ENCODE peak calls at places on chromosomes 4 and X, in ten cellular contexts. One of them, this sample, is unnamed.

GRCh38 chrX:72057331-72057730 is 74.4 kb downstream of the RTL5 start:
- DNase-seq in A172: no peak
- DNase-seq in right atrium auricular region: no peak
- DNase-seq in astrocyte of the spinal cord: no peak
- DNase-seq in effector memory CD8-positive, alpha-beta T cell: no peak
- DNase-seq in CD4-positive, alpha-beta memory T cell: no peak
- DNase-seq in NCI-H460: no peak
- DNase-seq in RKO: no peak
- DNase-seq in neural crest cell: no peak
- DNase-seq in GM20000: no peak
- DNase-seq in this sample: no peak

GRCh38 chr4:40719008-40719623 is 30.6 kb upstream of the NSUN7 start:
- DNase-seq in effector memory CD8-positive, alpha-beta T cell: no peak
- DNase-seq in NCI-H460: peak; percentile 72
- DNase-seq in A172: peak; percentile 38
- DNase-seq in CD4-positive, alpha-beta memory T cell: no peak
- DNase-seq in RKO: peak; percentile 59
- DNase-seq in astrocyte of the spinal cord: peak; percentile 56
- DNase-seq in GM20000: peak; percentile 66
- DNase-seq in neural crest cell: no peak
- DNase-seq in right atrium auricular region: no peak
- DNase-seq in this sample: peak; percentile 70

GRCh38 chrX:130539721-130540321 is 138.0 kb downstream of the RBMX2 start:
- DNase-seq in astrocyte of the spinal cord: peak; percentile 52
- DNase-seq in RKO: peak; percentile 62
- DNase-seq in A172: peak; percentile 0
- DNase-seq in neural crest cell: peak; percentile 57
- DNase-seq in effector memory CD8-positive, alpha-beta T cell: peak; percentile 2
- DNase-seq in GM20000: peak; percentile 52
- DNase-seq in NCI-H460: peak; percentile 45
- DNase-seq in right atrium auricular region: no peak
- DNase-seq in CD4-positive, alpha-beta memory T cell: no peak
- DNase-seq in this sample: peak; percentile 48

GRCh38 chr4:38368612-38369011 is 295.4 kb upstream of the KLF3 start:
- DNase-seq in CD4-positive, alpha-beta memory T cell: no peak
- DNase-seq in astrocyte of the spinal cord: peak; percentile 82
- DNase-seq in effector memory CD8-positive, alpha-beta T cell: no peak
- DNase-seq in NCI-H460: no peak
- DNase-seq in right atrium auricular region: no peak
- DNase-seq in A172: peak; percentile 57
- DNase-seq in RKO: peak; percentile 39
- DNase-seq in neural crest cell: no peak
- DNase-seq in GM20000: no peak
- DNase-seq in this sample: no peak

GRCh38 chr4:5048721-5049120 is 2.6 kb upstream of the STK32B start:
- DNase-seq in NCI-H460: no peak
- DNase-seq in effector memory CD8-positive, alpha-beta T cell: no peak
- DNase-seq in astrocyte of the spinal cord: no peak
- DNase-seq in RKO: no peak
- DNase-seq in GM20000: no peak
- DNase-seq in CD4-positive, alpha-beta memory T cell: no peak
- DNase-seq in A172: no peak
- DNase-seq in right atrium auricular region: no peak
- DNase-seq in neural crest cell: no peak
- DNase-seq in this sample: no peak

GRCh38 chr4:52244103-52244772 is 193.1 kb downstream of the SPATA18 start:
- DNase-seq in right atrium auricular region: no peak
- DNase-seq in CD4-positive, alpha-beta memory T cell: no peak
- DNase-seq in NCI-H460: no peak
- DNase-seq in astrocyte of the spinal cord: no peak
- DNase-seq in GM20000: no peak
- DNase-seq in A172: no peak
- DNase-seq in neural crest cell: no peak
- DNase-seq in effector memory CD8-positive, alpha-beta T cell: no peak
- DNase-seq in RKO: no peak
- DNase-seq in this sample: no peak

GRCh38 chr4:98851806-98852205 is 77.1 kb downstream of the EIF4E start:
- DNase-seq in NCI-H460: peak; percentile 1
- DNase-seq in CD4-positive, alpha-beta memory T cell: no peak
- DNase-seq in GM20000: no peak
- DNase-seq in A172: peak; percentile 36
- DNase-seq in right atrium auricular region: no peak
- DNase-seq in effector memory CD8-positive, alpha-beta T cell: no peak
- DNase-seq in neural crest cell: no peak
- DNase-seq in astrocyte of the spinal cord: peak; percentile 20
- DNase-seq in RKO: no peak
- DNase-seq in this sample: no peak

GRCh38 chrX:29155286-29155685 is 568.0 kb downstream of the IL1RAPL1 start:
- DNase-seq in neural crest cell: no peak
- DNase-seq in astrocyte of the spinal cord: no peak
- DNase-seq in RKO: no peak
- DNase-seq in effector memory CD8-positive, alpha-beta T cell: no peak
- DNase-seq in CD4-positive, alpha-beta memory T cell: no peak
- DNase-seq in GM20000: no peak
- DNase-seq in NCI-H460: no peak
- DNase-seq in A172: no peak
- DNase-seq in right atrium auricular region: no peak
- DNase-seq in this sample: no peak

GRCh38 chr4:62517721-62518120 is 1317.6 kb downstream of the ADGRL3 start:
- DNase-seq in RKO: no peak
- DNase-seq in NCI-H460: no peak
- DNase-seq in A172: no peak
- DNase-seq in CD4-positive, alpha-beta memory T cell: no peak
- DNase-seq in GM20000: no peak
- DNase-seq in right atrium auricular region: no peak
- DNase-seq in astrocyte of the spinal cord: peak; percentile 22
- DNase-seq in effector memory CD8-positive, alpha-beta T cell: no peak
- DNase-seq in neural crest cell: no peak
- DNase-seq in this sample: no peak

GRCh38 chr4:56787380-56787779 is 34.1 kb downstream of the SPINK2 start:
- DNase-seq in GM20000: no peak
- DNase-seq in NCI-H460: no peak
- DNase-seq in right atrium auricular region: no peak
- DNase-seq in RKO: no peak
- DNase-seq in astrocyte of the spinal cord: no peak
- DNase-seq in CD4-positive, alpha-beta memory T cell: no peak
- DNase-seq in neural crest cell: no peak
- DNase-seq in A172: no peak
- DNase-seq in effector memory CD8-positive, alpha-beta T cell: no peak
- DNase-seq in this sample: no peak

GRCh38 chr4:89111833-89112563 is 665 bp downstream of the TIGD2 start:
- DNase-seq in CD4-positive, alpha-beta memory T cell: peak; percentile 36
- DNase-seq in A172: peak; percentile 38
- DNase-seq in effector memory CD8-positive, alpha-beta T cell: no peak
- DNase-seq in neural crest cell: no peak
- DNase-seq in RKO: peak; percentile 76
- DNase-seq in GM20000: no peak
- DNase-seq in NCI-H460: peak; percentile 46
- DNase-seq in astrocyte of the spinal cord: peak; percentile 68
- DNase-seq in right atrium auricular region: no peak
- DNase-seq in this sample: no peak

GRCh38 chr4:101651778-101652177 is 138.8 kb upstream of the BANK1 start:
- DNase-seq in CD4-positive, alpha-beta memory T cell: peak; percentile 22
- DNase-seq in RKO: peak; percentile 3
- DNase-seq in GM20000: no peak
- DNase-seq in neural crest cell: no peak
- DNase-seq in NCI-H460: no peak
- DNase-seq in astrocyte of the spinal cord: no peak
- DNase-seq in effector memory CD8-positive, alpha-beta T cell: no peak
- DNase-seq in A172: peak; percentile 0
- DNase-seq in right atrium auricular region: peak; percentile 60
- DNase-seq in this sample: peak; percentile 29

GRCh38 chr4:53784112-53784511 is 192.8 kb upstream of the LNX1 start:
- DNase-seq in RKO: no peak
- DNase-seq in effector memory CD8-positive, alpha-beta T cell: no peak
- DNase-seq in NCI-H460: no peak
- DNase-seq in neural crest cell: no peak
- DNase-seq in right atrium auricular region: no peak
- DNase-seq in A172: no peak
- DNase-seq in GM20000: no peak
- DNase-seq in astrocyte of the spinal cord: no peak
- DNase-seq in CD4-positive, alpha-beta memory T cell: no peak
- DNase-seq in this sample: no peak

GRCh38 chrX:15204130-15204751 is 65.6 kb downstream of the ASB9 start:
- DNase-seq in effector memory CD8-positive, alpha-beta T cell: no peak
- DNase-seq in neural crest cell: no peak
- DNase-seq in astrocyte of the spinal cord: no peak
- DNase-seq in NCI-H460: no peak
- DNase-seq in GM20000: peak; percentile 27
- DNase-seq in RKO: no peak
- DNase-seq in A172: no peak
- DNase-seq in CD4-positive, alpha-beta memory T cell: no peak
- DNase-seq in right atrium auricular region: no peak
- DNase-seq in this sample: no peak

GRCh38 chr4:87270144-87270543 is 49.7 kb upstream of the KLHL8 start:
- DNase-seq in astrocyte of the spinal cord: peak; percentile 51
- DNase-seq in GM20000: peak; percentile 8
- DNase-seq in RKO: peak; percentile 77
- DNase-seq in NCI-H460: peak; percentile 38
- DNase-seq in CD4-positive, alpha-beta memory T cell: no peak
- DNase-seq in effector memory CD8-positive, alpha-beta T cell: no peak
- DNase-seq in right atrium auricular region: no peak
- DNase-seq in neural crest cell: peak; percentile 8
- DNase-seq in A172: peak; percentile 45
- DNase-seq in this sample: peak; percentile 51